ENCODE peak calls at places on chromosomes 16 and 17, in nine cellular contexts. F, Z, I, O, C, V, Q, A and Y are unnamed samples.

GRCh38 chr16:83738926-83739503 is 68.8 kb upstream of the HSBP1 start:
- DNase-seq in F (no peak), C (no peak), A (no peak), O (no peak), Z (no peak), I (no peak), Q (no peak), V (no peak), Y (no peak)

GRCh38 chr16:88533945-88534641 is 36.1 kb upstream of the ZC3H18 start:
- DNase-seq in A (peak; percentile 91), Z (peak; percentile 76), I (peak; percentile 87), Q (peak; percentile 73), F (peak; percentile 75), V (peak; percentile 67), O (peak; percentile 86), C (peak; percentile 78), Y (peak; percentile 87)

GRCh38 chr17:79651751-79652150 is 40.9 kb upstream of the RBFOX3 start:
- DNase-seq in F (peak; percentile 13), O (peak; percentile 87), C (peak; percentile 55), Z (no peak), A (no peak), Q (peak; percentile 0), I (no peak), V (no peak), Y (no peak)

GRCh38 chr17:71441098-71441497 is 679.7 kb upstream of the SOX9 start:
- DNase-seq in Z (peak; percentile 90), I (no peak), A (no peak), V (no peak), Q (no peak), O (no peak), C (no peak), F (peak; percentile 24), Y (no peak)

GRCh38 chr16:25691519-25692091 is at the start of gene HS3ST4:
- DNase-seq in V (no peak), A (no peak), I (peak; percentile 85), F (no peak), Q (no peak), Z (no peak), O (no peak), C (no peak), Y (no peak)

GRCh38 chr16:84411768-84412167 is 43.4 kb downstream of the ATP2C2 start:
- DNase-seq in F (no peak), Q (no peak), Z (no peak), C (no peak), I (no peak), O (no peak), V (no peak), A (no peak), Y (no peak)

GRCh38 chr16:86768231-86768791 is 190.0 kb downstream of the FOXL1 start:
- DNase-seq in F (no peak), A (no peak), Q (no peak), C (no peak), O (no peak), V (peak; percentile 19), Z (no peak), I (no peak), Y (no peak)

GRCh38 chr17:79504181-79504605 is 106.7 kb downstream of the RBFOX3 start:
- DNase-seq in F (no peak), I (no peak), Z (peak; percentile 50), Q (no peak), C (no peak), A (no peak), O (no peak), V (no peak), Y (no peak)

DNA sequence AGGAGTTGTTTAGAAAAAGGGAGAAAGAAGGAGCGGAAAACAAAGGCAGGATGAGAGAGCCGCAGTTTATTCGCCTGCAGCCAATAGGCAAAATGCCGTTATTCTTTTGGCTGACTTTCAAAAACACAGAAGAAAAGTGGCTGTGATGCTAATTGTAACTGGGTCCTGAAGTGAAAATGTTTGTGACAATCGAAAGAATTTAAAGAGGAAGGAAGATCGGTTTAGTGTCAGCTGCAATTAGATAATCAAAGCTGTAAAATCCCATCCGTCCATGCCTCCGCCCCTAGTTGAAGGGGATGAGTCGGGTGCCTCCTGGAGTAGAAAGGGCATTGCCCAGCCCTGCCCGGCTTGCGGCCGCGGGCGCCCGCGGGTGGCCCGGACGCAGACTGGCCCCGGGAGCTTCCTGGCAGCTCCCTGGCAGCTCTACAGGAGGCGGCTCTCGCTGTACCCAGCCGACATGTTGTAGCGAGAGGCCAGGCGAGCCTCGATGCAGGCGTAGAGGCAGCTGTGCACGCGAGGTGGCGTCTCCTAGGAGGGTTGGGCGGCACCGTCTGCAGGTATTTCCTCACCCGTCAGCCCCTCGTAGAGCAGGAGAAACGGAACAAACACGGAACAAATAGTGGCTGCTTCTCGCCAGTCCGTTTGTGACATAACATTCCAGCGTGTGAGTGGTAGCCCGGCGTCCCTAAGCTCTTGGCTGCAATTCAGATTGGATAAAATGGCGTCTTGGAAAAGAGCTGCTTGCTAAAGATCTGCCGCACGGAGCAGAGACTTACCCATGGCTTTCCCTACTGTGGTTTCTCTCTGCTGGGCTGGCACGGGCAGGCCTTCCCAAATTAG is 82.3 kb downstream of the TNRC6C start:
- DNase-seq in C (peak; percentile 42), A (peak; percentile 84), F (peak; percentile 31), V (peak; percentile 58), O (peak; percentile 80), I (peak; percentile 81), Q (peak; percentile 24), Z (peak; percentile 81), Y (no peak)
- H3K4me3 ChIP-seq in C (peak overlapping the region; percentile 55), A (peak overlapping the region; percentile 51), F (peak overlapping the region; percentile 43), V (peak overlapping the region; percentile 43), O (peak overlapping the region; percentile 26), I (peak overlapping the region; percentile 61), Q (peak overlapping the region; percentile 22), Z (peak overlapping the region; percentile 47), Y (no peak overlapping the region)

GRCh38 chr17:19237389-19238166 is 412 bp downstream of the EPN2 start:
- DNase-seq in O (peak; percentile 80), C (peak; percentile 55), A (peak; percentile 76), V (peak; percentile 63), I (peak; percentile 62), Z (peak; percentile 51), F (peak; percentile 47), Q (no peak), Y (no peak)
- H3K27ac ChIP-seq in O (peak overlapping the region; percentile 93), C (peak overlapping the region; percentile 88), A (peak overlapping the region; percentile 79), V (peak overlapping the region; percentile 76), I (peak overlapping the region; percentile 80), Z (peak overlapping the region; percentile 97), F (peak overlapping the region; percentile 75), Q (no peak overlapping the region), Y (no peak overlapping the region)

GRCh38 chr17:40327244-40327666 is 18.3 kb downstream of the RARA start:
- DNase-seq in F (no peak), Q (no peak), I (no peak), O (no peak), Z (no peak), C (no peak), V (no peak), A (peak; percentile 16), Y (no peak)
- H3K4me1 ChIP-seq in F (peaks cover 38% of the 10 kb centered on the region), Q (peaks cover 92% of the 10 kb centered on the region), I (peaks cover 19% of the 10 kb centered on the region), O (peaks cover 100% of the 10 kb centered on the region), Z (peaks cover 93% of the 10 kb centered on the region), C (peaks cover 64% of the 10 kb centered on the region), V (peaks cover 68% of the 10 kb centered on the region), A (peaks cover 98% of the 10 kb centered on the region), Y (peaks cover 64% of the 10 kb centered on the region)

GRCh38 chr17:39777534-39778365 is 40.0 kb downstream of the GRB7 start:
- DNase-seq in A (no peak), I (no peak), V (no peak), C (no peak), F (no peak), O (no peak), Q (no peak), Z (no peak), Y (peak; percentile 63)
- H3K4me3 ChIP-seq in A (no peak overlapping the region), I (no peak overlapping the region), V (peak overlapping the region; percentile 19), C (no peak overlapping the region), F (peak overlapping the region; percentile 5), O (no peak overlapping the region), Q (peak overlapping the region; percentile 50), Z (no peak overlapping the region), Y (peak overlapping the region; percentile 74)

GRCh38 chr16:1347286-1347855 is 4.3 kb downstream of the TSR3 start:
- DNase-seq in I (no peak), A (no peak), V (no peak), C (no peak), Q (no peak), F (no peak), O (no peak), Z (no peak), Y (no peak)
- H3K27ac ChIP-seq in I (no peak overlapping the region), A (no peak overlapping the region), V (no peak overlapping the region), C (no peak overlapping the region), Q (no peak overlapping the region), F (no peak overlapping the region), O (no peak overlapping the region), Z (no peak overlapping the region), Y (no peak overlapping the region)

GRCh38 chr17:7440113-7440822 is 956 bp downstream of the FGF11 start:
- DNase-seq in O (peak; percentile 80), C (peak; percentile 60), I (peak; percentile 84), A (peak; percentile 82), Q (no peak), Z (peak; percentile 39), F (peak; percentile 36), V (no peak), Y (peak; percentile 58)

GRCh38 chr17:7439462-7440112 is at the start of gene FGF11:
- DNase-seq in A (no peak), O (no peak), Q (no peak), I (no peak), F (no peak), V (no peak), C (no peak), Z (no peak), Y (no peak)

GRCh38 chr17:7442142-7442541 is 2.7 kb upstream of the CHRNB1 start:
- DNase-seq in F (no peak), Z (no peak), O (no peak), I (no peak), A (no peak), Q (no peak), V (no peak), C (no peak), Y (no peak)

GRCh38 chr17:7441202-7441705 is 1.9 kb downstream of the FGF11 start:
- DNase-seq in O (no peak), C (no peak), V (no peak), F (no peak), Z (no peak), Q (no peak), I (peak; percentile 54), A (no peak), Y (no peak)

DNA sequence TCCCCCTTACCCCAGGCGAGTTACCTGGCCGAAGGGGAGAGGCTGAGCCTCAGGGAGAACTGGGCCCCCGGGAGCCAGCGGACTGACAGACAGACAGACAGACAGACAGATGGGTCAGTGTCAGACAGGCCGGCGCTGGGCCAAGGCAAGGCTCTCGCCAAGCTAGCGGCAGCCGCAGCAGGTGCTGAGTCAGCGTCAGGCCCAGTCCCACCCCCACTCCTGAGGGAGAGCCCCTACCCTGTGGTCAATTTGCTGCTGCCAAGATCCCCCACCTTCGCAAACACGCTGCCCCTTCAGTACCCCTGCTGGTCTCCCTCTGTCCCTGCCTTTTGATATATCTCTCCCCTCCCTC is 1.5 kb downstream of the FGF11 start:
- DNase-seq in Z (no peak), F (no peak), I (no peak), O (no peak), V (no peak), A (peak; percentile 80), Q (no peak), C (no peak), Y (no peak)
- H3K4me1 ChIP-seq in Z (peaks cover 45% of the 10 kb centered on the region), F (peaks cover 18% of the 10 kb centered on the region), I (peaks cover 53% of the 10 kb centered on the region), O (peaks cover 64% of the 10 kb centered on the region), V (peaks cover 48% of the 10 kb centered on the region), A (peaks cover 39% of the 10 kb centered on the region), Q (peaks cover 60% of the 10 kb centered on the region), C (peaks cover 4% of the 10 kb centered on the region), Y (peaks cover 40% of the 10 kb centered on the region)